ENCODE peak calls at places on chromosomes 13 and 19, in seven cellular contexts. N, D, C, Q, J, Z and S are unnamed samples.

GRCh38 chr13:40613192-40613818 is 53.1 kb downstream of the FOXO1 start:
- DNase-seq in N (no peak), D (peak), C (no peak), Q (no peak), J (no peak), Z (no peak), S (no peak)

GRCh38 chr13:51223284-51224270 is 1.4 kb downstream of the FAM124A start:
- DNase-seq in N (no peak), D (no peak), C (no peak), Q (no peak), J (no peak), Z (no peak), S (peak)

GRCh38 chr19:1001538-1002166 is 1.4 kb downstream of the GRIN3B start:
- DNase-seq in N (peak), D (no peak), C (no peak), Q (peak), J (no peak), Z (peak), S (peak)

GRCh38 chr19:44303305-44303704 is 1.5 kb downstream of the ZNF235 start:
- DNase-seq in N (no peak), D (no peak), C (no peak), Q (no peak), J (no peak), Z (peak), S (no peak)

GRCh38 chr19:30361721-30362120 is 10.5 kb upstream of the ZNF536 start:
- DNase-seq in N (no peak), D (no peak), C (peak), Q (no peak), J (no peak), Z (no peak), S (no peak)

GRCh38 chr19:34504809-34505291 is 23.3 kb downstream of the WTIP start:
- DNase-seq in N (no peak), D (no peak), C (no peak), Q (no peak), J (no peak), Z (peak), S (no peak)

GRCh38 chr13:59745395-59745788 is 418.3 kb downstream of the DIAPH3 start:
- DNase-seq in N (no peak), D (no peak), C (peak), Q (no peak), J (peak), Z (no peak), S (no peak)

GRCh38 chr13:37136187-37136586 is 30.7 kb upstream of the CSNK1A1L start:
- DNase-seq in N (no peak), D (no peak), C (no peak), Q (no peak), J (peak), Z (no peak), S (no peak)

GRCh38 chr13:38620876-38621275 is 66.0 kb upstream of the FREM2 start:
- DNase-seq in N (no peak), D (no peak), C (no peak), Q (no peak), J (no peak), Z (no peak), S (no peak)
- TF ChIP-seq RFX5 in N (no peak), D (no peak), C (no peak), Q (no peak), J (no peak), Z (no peak), S (no peak)

DNA sequence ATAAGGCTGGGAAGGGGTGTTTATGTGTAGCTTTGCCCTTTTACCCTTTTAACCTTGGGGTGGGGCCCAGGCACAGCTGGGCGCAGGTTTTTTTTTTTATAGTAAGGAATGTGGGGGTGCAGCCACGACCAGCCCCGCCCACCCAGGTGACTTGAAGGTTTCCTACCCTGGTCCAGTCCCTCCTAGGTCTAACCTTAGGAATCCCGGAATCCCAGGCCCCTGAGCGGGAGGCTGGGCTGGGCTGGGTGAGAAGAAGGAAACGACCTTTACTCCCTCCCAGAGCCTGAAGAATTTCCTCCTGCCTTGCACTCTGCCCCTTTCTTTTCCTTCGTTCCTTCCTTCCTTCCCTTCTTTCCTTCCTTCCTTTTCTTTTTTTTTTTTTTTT is 12.3 kb downstream of the TJP3 start:
- DNase-seq in N (peak), D (no peak), C (no peak), Q (peak), J (no peak), Z (no peak), S (no peak)
- TF ChIP-seq RFX5 in N (no peak), D (no peak), C (no peak), Q (no peak), J (no peak), Z (no peak), S (no peak)

GRCh38 chr19:15015946-15016542 is 33.2 kb upstream of the CASP14 start:
- DNase-seq in N (no peak), D (no peak), C (peak), Q (peak), J (no peak), Z (no peak), S (no peak)
- TF ChIP-seq RFX5 in N (no peak), D (no peak), C (no peak), Q (no peak), J (no peak), Z (no peak), S (no peak)

GRCh38 chr19:17026706-17027427 is at the start of gene CPAMD8:
- DNase-seq in N (no peak), D (no peak), C (no peak), Q (no peak), J (no peak), Z (peak), S (no peak)

GRCh38 chr19:17027428-17027816 is 812 bp upstream of the CPAMD8 start:
- DNase-seq in N (no peak), D (no peak), C (no peak), Q (no peak), J (no peak), Z (no peak), S (no peak)

GRCh38 chr19:17025361-17025760 is 1.2 kb downstream of the CPAMD8 start:
- DNase-seq in N (no peak), D (no peak), C (no peak), Q (no peak), J (no peak), Z (no peak), S (no peak)

GRCh38 chr19:17023805-17024204 is 2.8 kb downstream of the CPAMD8 start:
- DNase-seq in N (no peak), D (no peak), C (no peak), Q (no peak), J (no peak), Z (no peak), S (no peak)

DNA sequence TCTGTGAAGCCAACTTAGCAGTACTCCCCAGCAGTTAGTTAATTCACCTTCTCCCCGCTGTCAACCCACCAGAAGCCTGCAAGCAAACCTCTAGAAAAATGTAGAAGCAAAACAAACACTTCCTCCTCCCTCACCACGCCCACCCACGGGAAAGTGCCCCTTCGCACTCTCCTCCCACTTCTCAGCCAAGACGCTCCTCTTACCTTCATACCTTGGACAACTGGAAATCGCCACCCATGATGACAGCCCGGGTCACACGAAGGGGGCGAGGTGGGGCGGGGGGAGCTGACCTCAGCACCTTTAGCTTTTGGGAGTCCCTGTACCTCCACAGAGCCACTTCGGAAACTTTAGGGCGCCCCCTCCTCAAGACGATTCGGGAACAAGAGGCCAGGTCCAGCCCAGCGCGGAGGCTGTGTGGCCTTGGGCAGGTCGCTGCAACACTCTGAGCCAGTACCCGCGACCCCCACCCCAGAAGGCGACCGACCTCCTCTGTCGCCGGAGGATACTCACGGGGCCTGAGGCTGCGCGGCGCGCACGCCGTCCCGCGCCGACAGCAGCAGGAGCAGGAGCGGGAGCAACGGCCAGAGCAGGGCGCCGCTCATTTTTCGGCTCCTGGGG is 460 bp downstream of the CPAMD8 start:
- DNase-seq in N (no peak), D (no peak), C (no peak), Q (no peak), J (no peak), Z (no peak), S (no peak)
- TF ChIP-seq RFX5 in N (no peak), D (no peak), C (no peak), Q (no peak), J (no peak), Z (no peak), S (no peak)

GRCh38 chr19:50332014-50332263 is 2.8 kb upstream of the KCNC3 start:
- DNase-seq in N (no peak), D (no peak), C (no peak), Q (no peak), J (no peak), Z (no peak), S (no peak)

GRCh38 chr19:50333737-50334617 is 4.8 kb upstream of the KCNC3 start:
- DNase-seq in N (peak), D (no peak), C (no peak), Q (peak), J (no peak), Z (peak), S (peak)

GRCh38 chr19:50333235-50333736 is 4.1 kb upstream of the KCNC3 start:
- DNase-seq in N (peak), D (peak), C (peak), Q (peak), J (peak), Z (peak), S (peak)

GRCh38 chr19:50331187-50332013 is 2.2 kb upstream of the KCNC3 start:
- DNase-seq in N (no peak), D (no peak), C (no peak), Q (no peak), J (no peak), Z (no peak), S (peak)

GRCh38 chr19:50332264-50333038 is 3.3 kb upstream of the KCNC3 start:
- DNase-seq in N (no peak), D (no peak), C (no peak), Q (no peak), J (no peak), Z (no peak), S (peak)
- TF ChIP-seq RFX5 in N (no peak), D (no peak), C (no peak), Q (no peak), J (no peak), Z (no peak), S (no peak)

DNA sequence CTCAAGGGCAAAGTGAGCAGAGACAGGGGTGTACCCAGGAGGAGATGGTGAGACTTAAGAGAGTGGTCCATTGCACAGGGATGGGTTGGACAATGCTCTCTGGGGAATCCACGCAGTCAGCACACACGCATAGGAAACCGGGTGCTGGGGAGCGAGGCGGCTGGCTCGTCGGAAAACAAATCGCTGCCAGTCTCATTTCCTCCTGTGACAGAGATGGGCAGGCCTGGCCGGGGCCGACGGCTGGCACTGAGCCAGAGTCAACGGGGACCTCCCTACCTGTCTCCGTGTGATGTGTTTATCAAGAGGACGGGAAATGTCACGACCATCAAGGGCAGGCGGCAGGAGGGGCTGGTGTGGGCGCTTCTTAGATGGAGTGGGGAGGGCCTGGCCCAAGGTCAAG is 27.3 kb downstream of the PTPRS start:
- DNase-seq in N (no peak), D (no peak), C (peak), Q (no peak), J (no peak), Z (peak), S (no peak)
- TF ChIP-seq RFX5 in N (no peak), D (no peak), C (no peak), Q (no peak), J (no peak), Z (no peak), S (no peak)

DNA sequence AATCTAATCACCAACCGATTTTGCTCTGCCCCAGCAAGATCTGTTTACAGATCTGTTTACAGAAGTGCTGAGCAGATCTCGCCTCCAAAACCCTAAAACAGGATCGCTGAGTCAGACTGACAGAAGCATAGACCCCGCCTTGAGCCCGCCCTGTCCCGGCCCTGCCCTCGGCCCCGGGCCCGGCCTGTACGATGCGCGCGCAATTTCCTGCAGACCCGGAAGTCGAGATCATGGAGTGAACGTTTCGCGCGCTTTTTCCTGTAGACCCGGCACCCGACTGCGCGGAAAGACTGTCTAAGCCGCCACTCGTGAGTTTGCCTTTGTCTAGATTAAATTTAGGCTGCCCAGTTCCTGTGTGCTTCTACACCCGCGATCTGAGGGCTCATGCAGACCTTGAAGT is at the start of gene ZNF534:
- DNase-seq in N (no peak), D (no peak), C (no peak), Q (peak), J (no peak), Z (no peak), S (no peak)
- TF ChIP-seq RFX5 in N (no peak), D (no peak), C (no peak), Q (no peak), J (no peak), Z (no peak), S (no peak)

DNA sequence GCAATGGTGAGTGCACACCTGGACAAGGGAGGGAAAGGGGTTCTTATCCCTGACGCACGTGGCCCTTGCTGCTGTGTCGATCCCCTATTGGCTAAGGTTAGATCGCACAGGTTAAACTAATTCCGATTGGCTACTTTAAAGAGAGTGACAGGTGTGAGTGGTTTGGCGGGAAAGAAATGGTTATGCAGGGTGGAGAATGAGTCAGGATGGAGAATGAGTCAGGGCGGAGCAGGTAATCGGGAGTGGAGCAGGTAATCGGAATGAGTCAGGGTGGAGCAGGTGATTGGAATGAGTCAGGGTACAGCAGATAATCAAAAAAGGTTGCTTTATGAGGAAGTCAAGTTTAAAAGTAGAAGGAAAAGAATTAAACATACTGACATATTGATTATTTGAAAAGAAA is 24.4 kb upstream of the SIAH3 start:
- DNase-seq in N (no peak), D (no peak), C (no peak), Q (no peak), J (no peak), Z (no peak), S (no peak)
- TF ChIP-seq RFX5 in N (no peak), D (no peak), C (no peak), Q (no peak), J (no peak), Z (no peak), S (no peak)